ENCODE peak calls at places on chromosomes 16 and 17, in four cellular contexts. One of them, this sample, is unnamed. For H3K27me3, the result is how much of the 10 kb centered on the place peaks cover.

GRCh38 chr16:5025171-5025632 is 8.5 kb downstream of the NAGPA start:
- DNase-seq in heart left ventricle: peak
- DNase-seq in body of pancreas: peak
- DNase-seq in spleen: no peak
- DNase-seq in this sample: peak

GRCh38 chr16:4556112-4556511 is at the start of gene C16orf96:
- DNase-seq in spleen: no peak
- DNase-seq in body of pancreas: no peak
- DNase-seq in heart left ventricle: no peak
- DNase-seq in this sample: no peak

GRCh38 chr16:17970816-17971291 is 365.7 kb downstream of the NPIPA8 start:
- DNase-seq in heart left ventricle: no peak
- DNase-seq in body of pancreas: peak
- DNase-seq in spleen: no peak
- DNase-seq in this sample: peak

GRCh38 chr17:28008526-28008925 is 34.0 kb upstream of the NLK start:
- DNase-seq in body of pancreas: peak
- DNase-seq in heart left ventricle: peak
- DNase-seq in spleen: no peak
- DNase-seq in this sample: peak

GRCh38 chr17:70552230-70552981 is 383.1 kb downstream of the KCNJ2 start:
- DNase-seq in spleen: no peak
- DNase-seq in body of pancreas: no peak
- DNase-seq in heart left ventricle: no peak
- DNase-seq in this sample: no peak

GRCh38 chr16:75494696-75495601 is at the start of gene CHST6:
- DNase-seq in body of pancreas: peak
- DNase-seq in spleen: peak
- DNase-seq in heart left ventricle: peak
- DNase-seq in this sample: peak

GRCh38 chr17:27622914-27623313 is 8.1 kb upstream of the LGALS9 start:
- DNase-seq in heart left ventricle: no peak
- DNase-seq in spleen: peak
- DNase-seq in body of pancreas: no peak
- DNase-seq in this sample: no peak

GRCh38 chr17:46841561-46842379 is 9.6 kb upstream of the WNT9B start:
- DNase-seq in heart left ventricle: no peak
- DNase-seq in body of pancreas: peak
- DNase-seq in spleen: no peak
- DNase-seq in this sample: peak

GRCh38 chr17:75067856-75068255 is 19.9 kb upstream of the SLC16A5 start:
- DNase-seq in spleen: peak
- DNase-seq in body of pancreas: no peak
- DNase-seq in heart left ventricle: no peak
- DNase-seq in this sample: no peak

GRCh38 chr16:47519996-47520679 is 59.0 kb downstream of the PHKB start:
- DNase-seq in body of pancreas: peak
- DNase-seq in spleen: no peak
- DNase-seq in heart left ventricle: no peak
- DNase-seq in this sample: no peak

GRCh38 chr17:74697477-74697876 is 15.2 kb downstream of the CD300LF start:
- DNase-seq in heart left ventricle: no peak
- DNase-seq in body of pancreas: no peak
- DNase-seq in spleen: peak
- DNase-seq in this sample: no peak

GRCh38 chr17:78355045-78355641 is 4.7 kb downstream of the SOCS3 start:
- DNase-seq in heart left ventricle: no peak
- DNase-seq in body of pancreas: no peak
- DNase-seq in spleen: no peak
- DNase-seq in this sample: no peak

GRCh38 chr16:28537076-28537475 is 1.7 kb downstream of the NUPR1 start:
- DNase-seq in heart left ventricle: no peak
- DNase-seq in body of pancreas: no peak
- DNase-seq in spleen: no peak
- DNase-seq in this sample: no peak

GRCh38 chr17:77556408-77557068 is 402.0 kb upstream of the TNRC6C start:
- DNase-seq in spleen: no peak
- DNase-seq in heart left ventricle: no peak
- DNase-seq in body of pancreas: no peak
- DNase-seq in this sample: no peak

GRCh38 chr17:29138184-29138955 is 41.8 kb downstream of the MYO18A start:
- DNase-seq in body of pancreas: no peak
- DNase-seq in spleen: no peak
- DNase-seq in heart left ventricle: peak
- DNase-seq in this sample: no peak

DNA sequence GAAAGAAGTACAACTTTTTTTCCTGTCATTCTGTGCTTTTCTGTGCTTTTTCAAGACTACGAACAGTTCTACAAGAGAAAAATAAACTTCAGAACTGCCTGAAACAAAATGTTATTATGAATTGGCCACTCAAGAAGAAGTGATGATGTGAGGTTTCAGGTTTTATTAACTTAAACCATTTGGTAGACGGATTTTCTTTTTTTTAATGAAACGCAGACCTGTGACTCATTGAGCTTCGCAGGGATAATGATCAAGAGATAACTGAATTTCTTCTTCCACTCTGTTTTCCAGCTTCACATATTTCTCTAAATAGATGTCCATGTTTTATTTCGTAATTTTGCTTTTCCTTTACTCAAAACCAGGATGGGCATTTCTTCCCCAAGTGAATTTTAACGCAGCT is 32.7 kb downstream of the AIPL1 start:
- DNase-seq in body of pancreas: no peak
- DNase-seq in spleen: no peak
- DNase-seq in heart left ventricle: no peak
- DNase-seq in this sample: no peak
- H3K27me3 ChIP-seq in body of pancreas: under half
- H3K27me3 ChIP-seq in spleen: under half
- H3K27me3 ChIP-seq in heart left ventricle: under half
- H3K27me3 ChIP-seq in this sample: under half

DNA sequence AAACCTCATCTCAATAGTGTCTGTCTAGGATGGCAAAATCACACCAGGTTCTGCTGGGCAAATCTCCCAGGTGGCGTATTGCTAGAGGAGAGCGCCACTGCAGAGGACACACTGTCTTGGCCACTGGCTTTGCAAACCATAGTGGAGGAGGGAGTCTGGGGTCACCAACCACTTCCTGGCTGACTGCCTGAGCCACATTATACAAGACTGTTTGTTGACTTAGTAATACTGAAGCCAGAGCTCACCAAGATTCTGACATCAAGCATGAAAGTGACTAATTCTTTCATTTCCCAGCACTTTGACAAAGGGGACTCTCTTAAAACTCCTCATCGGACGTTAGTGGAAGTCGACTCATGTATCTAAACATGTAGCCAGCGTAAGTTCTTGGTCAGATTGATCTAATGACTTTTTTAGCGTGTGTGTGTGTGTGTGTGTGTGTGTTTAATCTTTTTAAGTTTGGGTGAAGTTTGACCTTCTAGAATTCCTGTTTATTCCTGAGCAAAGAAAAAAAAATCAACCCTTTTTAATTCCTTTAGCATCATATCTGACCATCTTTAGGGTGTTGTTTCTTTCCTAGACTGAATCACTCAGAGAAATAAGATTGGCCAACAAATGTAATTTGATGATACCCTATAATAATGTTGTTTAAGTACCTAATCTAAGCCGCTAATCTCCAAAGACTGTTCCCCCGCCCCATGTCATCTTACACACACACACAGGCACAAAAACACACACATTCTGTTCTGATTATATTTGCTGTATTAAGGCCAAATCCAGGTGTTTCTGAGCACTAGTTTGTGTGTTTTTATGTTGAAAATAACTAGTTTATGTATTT is 13.8 kb downstream of the PITPNC1 start:
- DNase-seq in body of pancreas: peak
- DNase-seq in spleen: peak
- DNase-seq in heart left ventricle: no peak
- DNase-seq in this sample: no peak
- TF ChIP-seq POLR2A in body of pancreas: peak
- TF ChIP-seq POLR2A in spleen: no peak
- TF ChIP-seq POLR2A in heart left ventricle: no peak
- TF ChIP-seq POLR2A in this sample: no peak

DNA sequence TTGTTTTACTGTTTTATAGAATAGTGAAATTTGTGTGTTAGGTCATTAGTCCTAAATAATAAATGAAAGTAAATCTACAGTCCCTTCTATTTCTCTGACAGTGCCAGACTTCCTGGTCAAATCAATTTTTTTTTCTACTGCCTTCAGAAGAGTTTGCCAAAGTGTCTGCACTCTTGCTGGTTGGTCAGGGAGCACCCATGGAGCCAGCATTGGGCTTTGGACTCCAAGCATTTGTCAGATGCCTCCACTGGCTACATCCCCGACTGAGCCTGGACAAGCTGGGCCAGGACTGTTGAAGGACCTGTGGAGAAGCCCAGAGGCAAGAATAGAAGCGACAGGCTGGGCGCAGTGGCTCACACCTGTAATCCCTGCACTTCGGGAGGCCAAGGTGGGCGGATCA is 53.7 kb downstream of the ELAC2 start:
- DNase-seq in heart left ventricle: no peak
- DNase-seq in spleen: no peak
- DNase-seq in body of pancreas: no peak
- DNase-seq in this sample: no peak
- H3K27me3 ChIP-seq in heart left ventricle: under half
- H3K27me3 ChIP-seq in spleen: under half
- H3K27me3 ChIP-seq in body of pancreas: under half
- H3K27me3 ChIP-seq in this sample: under half

DNA sequence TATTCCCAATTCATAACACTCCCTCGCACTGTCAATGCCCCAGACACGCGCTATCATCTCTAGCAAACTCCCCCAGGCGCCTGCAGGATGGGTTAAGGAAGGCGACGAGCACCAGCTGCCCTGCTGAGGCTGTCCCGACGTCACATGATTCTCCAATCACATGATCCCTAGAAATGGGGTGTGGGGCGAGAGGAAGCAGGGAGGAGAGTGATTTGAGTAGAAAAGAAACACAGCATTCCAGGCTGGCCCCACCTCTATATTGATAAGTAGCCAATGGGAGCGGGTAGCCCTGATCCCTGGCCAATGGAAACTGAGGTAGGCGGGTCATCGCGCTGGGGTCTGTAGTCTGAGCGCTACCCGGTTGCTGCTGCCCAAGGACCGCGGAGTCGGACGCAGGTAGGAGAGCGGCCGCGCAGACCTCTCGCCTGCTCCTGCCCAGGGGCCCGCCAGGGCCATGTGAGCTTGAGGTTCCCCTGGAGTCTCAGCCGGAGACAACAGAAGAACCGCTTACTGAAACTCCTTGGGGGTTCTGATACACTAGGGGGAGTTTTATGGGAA is at the start of gene GRN:
- DNase-seq in spleen: peak
- DNase-seq in body of pancreas: peak
- DNase-seq in heart left ventricle: peak
- DNase-seq in this sample: peak
- TF ChIP-seq POLR2A in spleen: peak
- TF ChIP-seq POLR2A in body of pancreas: peak
- TF ChIP-seq POLR2A in heart left ventricle: no peak
- TF ChIP-seq POLR2A in this sample: no peak

GRCh38 chr17:79374087-79374486 is 236.8 kb downstream of the RBFOX3 start:
- DNase-seq in body of pancreas: no peak
- DNase-seq in spleen: no peak
- DNase-seq in heart left ventricle: no peak
- DNase-seq in this sample: no peak
- H3K27me3 ChIP-seq in body of pancreas: under half
- H3K27me3 ChIP-seq in spleen: half or more
- H3K27me3 ChIP-seq in heart left ventricle: half or more
- H3K27me3 ChIP-seq in this sample: under half

This sample was measured in testis.